ENCODE peak calls at places on chromosome 7, in ten cellular contexts. H is Caco-2, O is tibial artery, R is fibroblast of pulmonary artery, I is suprapubic skin, M is brain microvascular endothelial cell, Z is BE2C, C is adrenal gland, T is A549, D is heart left ventricle. W is an unnamed sample.

GRCh38 chr7:37732253-37732652 is 48.7 kb downstream of the GPR141 start:
- DNase-seq in H (peak), M (no peak), Z (peak), I (no peak), R (peak), O (peak), C (peak), D (peak), T (peak), W (peak)

GRCh38 chr7:36236073-36236472 is 83.0 kb downstream of the EEPD1 start:
- DNase-seq in I (no peak), M (no peak), R (no peak), T (no peak), H (no peak), Z (no peak), C (no peak), O (no peak), D (no peak), W (no peak)

GRCh38 chr7:27128034-27128433 is 2.5 kb downstream of the HOXA4 start:
- DNase-seq in R (no peak), I (no peak), M (no peak), Z (no peak), D (no peak), H (peak), T (no peak), C (no peak), O (no peak), W (no peak)

GRCh38 chr7:45031829-45032228 is 31.8 kb downstream of the CCM2 start:
- DNase-seq in D (no peak), Z (no peak), O (no peak), M (no peak), I (no peak), R (no peak), T (no peak), C (no peak), H (no peak), W (no peak)

GRCh38 chr7:123871998-123872867 is 27.3 kb downstream of the HYAL4 start:
- DNase-seq in O (no peak), T (peak), I (no peak), R (peak), D (no peak), M (peak), C (peak), H (peak), Z (peak), W (peak)

GRCh38 chr7:158957921-158958471 is 101.6 kb downstream of the DYNC2I1 start:
- DNase-seq in M (no peak), O (no peak), R (no peak), Z (no peak), T (no peak), I (peak), H (peak), D (no peak), C (no peak), W (peak)

GRCh38 chr7:34130558-34131285 is 225.4 kb downstream of the BMPER start:
- DNase-seq in M (no peak), C (no peak), R (no peak), H (no peak), Z (no peak), D (no peak), I (no peak), T (no peak), O (no peak), W (no peak)

GRCh38 chr7:148963583-148964509 is 64.5 kb downstream of the PDIA4 start:
- DNase-seq in I (no peak), O (no peak), T (peak), H (no peak), C (no peak), Z (peak), M (peak), R (no peak), D (no peak), W (no peak)

GRCh38 chr7:80284848-80285247 is 150.2 kb downstream of the GNAI1 start:
- DNase-seq in D (no peak), T (no peak), I (no peak), M (peak), Z (no peak), R (peak), H (no peak), O (no peak), C (no peak), W (no peak)

GRCh38 chr7:157926107-157926506 is 589.3 kb downstream of the DNAJB6 start:
- DNase-seq in C (no peak), M (no peak), H (no peak), Z (no peak), I (no peak), T (no peak), D (no peak), R (no peak), O (no peak), W (no peak)

GRCh38 chr7:78153285-78153684 is 354.7 kb downstream of the PHTF2 start:
- DNase-seq in R (no peak), Z (no peak), C (no peak), O (no peak), H (no peak), T (no peak), D (no peak), I (no peak), M (no peak), W (no peak)

GRCh38 chr7:80719261-80719660 is 80.8 kb downstream of the CD36 start:
- DNase-seq in T (no peak), I (no peak), Z (no peak), D (no peak), R (peak), H (no peak), C (no peak), M (peak), O (no peak), W (no peak)

GRCh38 chr7:16347461-16348192 is 73.7 kb downstream of the CRPPA start:
- DNase-seq in M (peak), T (no peak), D (no peak), I (no peak), R (peak), Z (no peak), O (no peak), H (no peak), C (no peak), W (peak)

GRCh38 chr7:131945948-131946525 is 389.6 kb upstream of the PODXL start:
- DNase-seq in D (no peak), T (no peak), C (no peak), R (no peak), M (no peak), I (no peak), H (no peak), Z (peak), O (peak), W (no peak)

GRCh38 chr7:12256025-12256570 is 45.0 kb downstream of the TMEM106B start:
- DNase-seq in Z (no peak), D (no peak), R (peak), H (no peak), M (peak), I (no peak), C (no peak), O (no peak), T (peak), W (no peak)

GRCh38 chr7:98930921-98931320 is 52.6 kb downstream of the TRRAP start:
- DNase-seq in C (no peak), Z (no peak), I (no peak), O (no peak), R (peak), T (no peak), D (no peak), M (peak), H (no peak), W (no peak)

GRCh38 chr7:115782716-115783460 is 247.7 kb downstream of the TFEC start:
- DNase-seq in M (no peak), O (no peak), H (no peak), R (no peak), I (no peak), C (no peak), Z (no peak), D (no peak), T (no peak), W (peak)

GRCh38 chr7:147885906-147886305 is 704.7 kb upstream of the C7orf33 start:
- DNase-seq in C (no peak), T (no peak), Z (no peak), O (no peak), I (no peak), R (no peak), M (no peak), D (no peak), H (no peak), W (no peak)

GRCh38 chr7:130888017-130888371 is 154.0 kb upstream of the KLF14 start:
- DNase-seq in H (no peak), D (no peak), M (no peak), I (no peak), T (peak), O (no peak), R (peak), Z (no peak), C (peak), W (no peak)

GRCh38 chr7:107373354-107373753 is 96.5 kb upstream of the GPR22 start:
- DNase-seq in M (no peak), C (no peak), I (no peak), T (no peak), D (no peak), H (no peak), Z (no peak), O (no peak), R (no peak), W (no peak)

GRCh38 chr7:11450246-11450645 is 381.8 kb downstream of the THSD7A start:
- DNase-seq in T (no peak), H (no peak), Z (no peak), I (no peak), C (no peak), D (no peak), M (no peak), O (no peak), R (peak), W (no peak)

GRCh38 chr7:36533717-36534116 is 144.1 kb downstream of the ANLN start:
- DNase-seq in Z (no peak), O (no peak), I (no peak), R (no peak), D (no peak), M (no peak), C (no peak), H (no peak), T (no peak), W (no peak)

GRCh38 chr7:99790407-99790806 is 6.4 kb upstream of the CYP3A4 start:
- DNase-seq in I (no peak), C (no peak), M (no peak), H (no peak), Z (no peak), O (no peak), R (no peak), T (no peak), D (no peak), W (no peak)

GRCh38 chr7:74225400-74225799 is 15.6 kb downstream of the LAT2 start:
- DNase-seq in O (no peak), D (no peak), C (no peak), I (no peak), T (no peak), H (no peak), M (no peak), Z (no peak), R (no peak), W (no peak)
- H3K4me3 ChIP-seq in O (no peak), D (no peak), C (no peak), I (no peak), T (no peak), H (no peak), M (no peak), Z (no peak), R (no peak), W (no peak)

GRCh38 chr7:30222519-30223213 is 61.7 kb upstream of the ZNRF2 start:
- DNase-seq in Z (no peak), R (no peak), M (no peak), D (no peak), H (no peak), T (no peak), O (no peak), I (no peak), C (no peak), W (no peak)

GRCh38 chr7:30224511-30225031 is 59.8 kb upstream of the ZNRF2 start:
- DNase-seq in R (peak), O (no peak), M (peak), C (peak), T (no peak), I (no peak), Z (no peak), D (no peak), H (no peak), W (no peak)

GRCh38 chr7:30231271-30231670 is 53.1 kb upstream of the ZNRF2 start:
- DNase-seq in M (no peak), D (no peak), O (no peak), Z (no peak), T (no peak), R (no peak), H (no peak), I (no peak), C (no peak), W (no peak)

GRCh38 chr7:30225863-30226361 is 58.5 kb upstream of the ZNRF2 start:
- DNase-seq in T (no peak), C (peak), D (peak), R (peak), H (no peak), M (peak), O (peak), Z (peak), I (no peak), W (no peak)

GRCh38 chr7:30226593-30227268 is 57.7 kb upstream of the ZNRF2 start:
- DNase-seq in I (no peak), C (no peak), D (no peak), R (no peak), M (no peak), Z (peak), H (peak), T (peak), O (no peak), W (peak)
- TF ChIP-seq CTCF in I (no peak), C (no peak), D (peak), R (no peak), M (peak), Z (peak), H (peak), T (peak), O (no peak), W (peak)

DNA sequence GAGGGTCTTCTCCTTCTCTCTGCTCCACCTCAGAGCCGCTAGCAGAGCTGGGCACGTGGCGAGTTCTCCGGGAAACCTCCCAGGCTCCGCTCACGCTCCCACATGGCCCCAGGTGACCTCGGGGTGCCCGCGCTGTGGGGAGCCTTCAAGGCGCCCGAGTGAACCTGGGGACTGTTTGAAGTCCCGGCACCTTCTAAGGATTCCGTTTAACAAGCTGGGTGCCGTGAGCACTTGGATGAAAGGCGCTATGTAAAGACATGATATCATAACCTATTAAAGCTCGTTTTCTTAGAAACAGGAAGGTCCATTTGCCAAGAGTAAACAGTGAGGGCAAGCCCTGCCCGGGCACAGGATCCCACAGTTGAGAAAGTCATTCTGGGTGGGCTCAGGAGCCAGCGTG is 15.8 kb upstream of the MYL10 start:
- DNase-seq in C (no peak), M (no peak), R (no peak), O (no peak), T (peak), D (no peak), Z (no peak), I (no peak), H (no peak), W (no peak)
- H3K4me3 ChIP-seq in C (no peak), M (no peak), R (no peak), O (no peak), T (no peak), D (no peak), Z (no peak), I (no peak), H (no peak), W (no peak)

DNA sequence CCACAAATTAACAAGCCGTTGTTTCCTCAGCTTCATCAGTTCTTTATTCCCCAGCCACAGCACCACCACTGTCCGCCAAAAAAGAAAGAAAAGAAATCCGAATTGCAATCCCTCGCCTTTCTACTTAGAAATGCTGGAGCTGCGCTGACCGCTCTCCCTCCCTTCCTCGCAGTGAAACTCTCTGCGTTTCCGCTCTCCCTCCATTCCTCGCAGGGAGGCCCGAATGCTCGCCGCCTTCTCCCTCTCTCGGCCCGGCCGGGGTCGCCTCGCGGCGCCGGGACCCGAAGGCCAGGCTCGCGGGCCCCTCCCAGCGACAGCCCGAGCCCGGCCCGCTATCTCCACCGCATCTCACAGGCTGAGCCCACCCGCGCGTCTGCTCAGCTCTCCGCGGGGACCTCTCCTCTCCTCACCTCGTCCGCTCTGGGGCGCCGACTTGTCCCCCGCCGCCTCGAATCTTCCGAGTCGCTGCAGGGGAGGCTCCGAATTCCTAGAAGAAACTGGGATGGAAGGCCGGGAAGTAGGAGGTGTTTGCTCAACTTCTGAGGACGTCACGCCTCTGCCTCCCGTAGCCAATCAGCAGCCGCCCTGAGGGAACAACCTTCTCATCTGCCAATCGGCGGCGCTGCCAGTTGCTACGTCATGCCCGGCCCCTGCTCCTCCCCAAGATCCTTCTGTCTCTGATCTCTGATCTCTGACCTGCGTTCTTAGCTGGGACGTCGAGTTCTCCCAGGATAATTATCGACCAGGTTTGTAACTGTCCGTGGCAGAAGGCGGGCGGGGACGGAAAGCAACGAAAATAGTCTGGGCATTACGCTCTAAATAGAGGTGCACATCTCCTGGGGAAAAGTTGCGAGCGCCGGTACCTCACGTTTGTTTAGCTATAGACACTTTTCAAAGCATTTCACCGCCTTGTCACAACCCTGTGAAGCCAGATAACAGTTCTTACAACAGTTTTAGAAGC is at the start of gene AASS:
- DNase-seq in H (peak), I (peak), R (peak), C (peak), M (peak), Z (peak), T (peak), D (peak), O (peak), W (peak)
- TF ChIP-seq CTCF in H (no peak), I (no peak), R (no peak), C (no peak), M (no peak), Z (no peak), T (no peak), D (peak), O (no peak), W (peak)

GRCh38 chr7:32206987-32207386 is 136.8 kb upstream of the PDE1C start:
- DNase-seq in I (no peak), Z (peak), R (peak), T (peak), D (no peak), H (no peak), M (peak), C (no peak), O (no peak), W (peak)

GRCh38 chr7:32206488-32206887 is 136.3 kb upstream of the PDE1C start:
- DNase-seq in Z (no peak), C (no peak), O (no peak), H (no peak), D (no peak), I (no peak), M (no peak), T (no peak), R (no peak), W (no peak)

GRCh38 chr7:32200593-32200992 is 130.4 kb upstream of the PDE1C start:
- DNase-seq in I (no peak), Z (no peak), T (no peak), O (no peak), D (no peak), R (no peak), M (no peak), C (no peak), H (no peak), W (no peak)

DNA sequence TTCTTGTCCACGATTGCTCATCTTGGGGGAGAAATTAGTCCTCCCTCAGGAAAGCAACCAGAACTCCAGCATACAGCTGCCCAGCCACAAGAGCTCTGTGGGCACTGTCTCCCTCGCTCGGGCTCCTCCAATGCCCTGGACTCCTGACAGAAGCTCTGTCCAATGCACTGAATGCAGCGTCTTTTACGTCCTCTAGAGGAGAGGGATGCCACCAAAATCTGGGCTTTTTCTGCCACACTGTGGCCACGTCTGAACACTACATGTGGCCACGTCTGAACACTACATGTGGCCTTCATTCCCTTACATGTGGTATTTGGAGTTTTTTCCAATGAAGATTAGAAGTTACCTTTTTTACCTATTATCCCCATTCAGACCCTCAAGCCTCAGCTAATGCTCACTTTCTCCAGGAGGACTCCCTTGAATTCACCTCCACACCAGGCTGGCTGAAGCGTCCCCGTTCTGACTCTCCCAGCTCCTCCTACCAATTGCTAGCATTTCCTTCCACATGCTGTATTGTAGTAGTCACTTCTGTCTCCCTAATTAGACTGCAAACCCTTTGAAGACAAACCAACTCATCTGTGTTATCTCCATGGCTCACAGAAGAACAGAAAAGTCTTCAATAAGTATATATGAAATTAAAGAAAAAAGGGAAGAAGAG is 134.3 kb upstream of the PDE1C start:
- DNase-seq in Z (peak), M (peak), O (peak), H (peak), T (peak), D (peak), R (peak), I (no peak), C (peak), W (peak)
- H3K4me3 ChIP-seq in Z (no peak), M (no peak), O (peak), H (no peak), T (peak), D (no peak), R (peak), I (no peak), C (peak), W (no peak)

W was measured in WERI-Rb-1.